ENCODE peak calls at places on chromosomes 4 and X, in six cellular contexts. V, U, Z, P, W and L are unnamed samples. For H3K36me3, the result is how much of the 10 kb centered on the place peaks cover.

GRCh38 chr4:21387683-21388082 is 560.9 kb downstream of the KCNIP4 start:
- DNase-seq in U (no peak), W (peak), P (no peak), Z (no peak), V (no peak), L (no peak)

GRCh38 chr4:154677300-154677699 is 64.8 kb upstream of the FGG start:
- DNase-seq in P (no peak), V (no peak), W (no peak), Z (no peak), U (no peak), L (no peak)

GRCh38 chr4:153489856-153490558 is 23.8 kb downstream of the TMEM131L start:
- DNase-seq in P (no peak), Z (no peak), V (no peak), W (no peak), U (no peak), L (no peak)

GRCh38 chr4:113476800-113477199 is 284.7 kb downstream of the CAMK2D start:
- DNase-seq in W (no peak), Z (no peak), V (no peak), U (no peak), P (peak), L (peak)

GRCh38 chrX:48511561-48511960 is 2.8 kb downstream of the PORCN start:
- DNase-seq in W (no peak), V (no peak), P (peak), U (no peak), Z (no peak), L (no peak)

GRCh38 chr4:53962516-53963225 is 101.7 kb downstream of the CHIC2 start:
- DNase-seq in P (peak), Z (peak), W (peak), U (no peak), V (no peak), L (peak)

GRCh38 chr4:173318648-173319211 is 15.4 kb downstream of the HMGB2 start:
- DNase-seq in W (peak), V (peak), P (peak), U (no peak), Z (no peak), L (no peak)

GRCh38 chr4:136725286-136726081 is 806.8 kb downstream of the PCDH18 start:
- DNase-seq in V (no peak), P (no peak), W (no peak), Z (no peak), U (no peak), L (no peak)

GRCh38 chr4:143273170-143273917 is 63.3 kb upstream of the GAB1 start:
- DNase-seq in P (no peak), Z (no peak), W (no peak), U (no peak), V (no peak), L (no peak)

GRCh38 chr4:99822734-99823133 is 6.1 kb downstream of the DAPP1 start:
- DNase-seq in V (no peak), U (no peak), Z (no peak), W (no peak), P (no peak), L (no peak)
- H3K36me3 ChIP-seq in V (under half), U (under half), Z (under half), W (under half), P (under half), L (under half)

GRCh38 chr4:1962980-1963379 is 45.8 kb downstream of the NELFA start:
- DNase-seq in U (no peak), Z (no peak), V (no peak), W (no peak), P (no peak), L (no peak)

GRCh38 chr4:1961563-1961962 is 47.2 kb downstream of the NELFA start:
- DNase-seq in W (no peak), V (no peak), P (no peak), U (no peak), Z (no peak), L (no peak)

GRCh38 chr4:1964971-1965370 is 43.8 kb downstream of the NELFA start:
- DNase-seq in W (no peak), P (no peak), U (no peak), Z (no peak), V (no peak), L (no peak)

GRCh38 chr4:1967512-1968149 is 41.1 kb downstream of the NELFA start:
- DNase-seq in V (no peak), P (no peak), W (no peak), Z (no peak), U (no peak), L (no peak)

GRCh38 chr4:1964443-1964842 is 44.3 kb downstream of the NELFA start:
- DNase-seq in W (no peak), P (no peak), Z (no peak), U (peak), V (no peak), L (no peak)
- H3K36me3 ChIP-seq in W (under half), P (under half), Z (half or more), U (half or more), V (under half), L (under half)

GRCh38 chr4:37858112-37858511 is 31.6 kb downstream of the PGM2 start:
- DNase-seq in P (no peak), W (no peak), V (no peak), Z (no peak), U (no peak), L (no peak)
- H3K36me3 ChIP-seq in P (under half), W (under half), V (under half), Z (under half), U (under half), L (under half)

DNA sequence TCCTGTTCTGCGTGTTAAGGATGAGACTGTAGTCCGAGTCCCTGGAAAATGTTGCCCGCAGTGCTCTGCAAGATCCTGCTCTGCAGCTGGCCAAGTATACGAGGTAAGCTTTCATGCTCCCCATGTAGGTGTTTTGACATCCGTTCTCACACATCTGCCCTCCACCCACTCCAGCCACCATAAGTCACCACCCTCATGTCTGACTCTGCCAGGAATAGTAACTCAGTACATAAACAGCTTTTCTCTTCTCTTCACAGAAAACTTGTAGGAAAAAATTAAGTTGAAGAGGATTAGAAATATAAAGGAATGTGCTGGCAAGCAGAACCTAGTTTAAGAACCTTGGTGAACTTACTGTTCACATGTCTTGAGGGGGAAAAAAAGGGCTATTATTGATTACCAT is 207.9 kb downstream of the FRAS1 start:
- DNase-seq in P (no peak), Z (no peak), V (no peak), U (no peak), W (no peak), L (no peak)
- H3K36me3 ChIP-seq in P (under half), Z (under half), V (under half), U (under half), W (under half), L (under half)

GRCh38 chr4:75976177-75976576 is 14.6 kb downstream of the SDAD1 start:
- DNase-seq in P (no peak), Z (no peak), U (no peak), W (no peak), V (no peak), L (no peak)
- H3K36me3 ChIP-seq in P (half or more), Z (half or more), U (half or more), W (under half), V (under half), L (under half)

GRCh38 chrX:1529756-1530155 is 7.2 kb downstream of the P2RY8 start:
- DNase-seq in P (no peak), U (no peak), V (no peak), Z (no peak), W (no peak), L (no peak)

GRCh38 chrX:1529328-1529727 is 7.7 kb downstream of the P2RY8 start:
- DNase-seq in V (no peak), Z (no peak), P (no peak), U (no peak), W (no peak), L (no peak)

GRCh38 chrX:1533083-1533482 is 3.9 kb downstream of the P2RY8 start:
- DNase-seq in Z (no peak), P (no peak), W (no peak), U (no peak), V (no peak), L (no peak)

GRCh38 chrX:1528884-1529203 is 8.1 kb downstream of the P2RY8 start:
- DNase-seq in V (no peak), U (no peak), P (no peak), W (no peak), Z (no peak), L (no peak)

DNA sequence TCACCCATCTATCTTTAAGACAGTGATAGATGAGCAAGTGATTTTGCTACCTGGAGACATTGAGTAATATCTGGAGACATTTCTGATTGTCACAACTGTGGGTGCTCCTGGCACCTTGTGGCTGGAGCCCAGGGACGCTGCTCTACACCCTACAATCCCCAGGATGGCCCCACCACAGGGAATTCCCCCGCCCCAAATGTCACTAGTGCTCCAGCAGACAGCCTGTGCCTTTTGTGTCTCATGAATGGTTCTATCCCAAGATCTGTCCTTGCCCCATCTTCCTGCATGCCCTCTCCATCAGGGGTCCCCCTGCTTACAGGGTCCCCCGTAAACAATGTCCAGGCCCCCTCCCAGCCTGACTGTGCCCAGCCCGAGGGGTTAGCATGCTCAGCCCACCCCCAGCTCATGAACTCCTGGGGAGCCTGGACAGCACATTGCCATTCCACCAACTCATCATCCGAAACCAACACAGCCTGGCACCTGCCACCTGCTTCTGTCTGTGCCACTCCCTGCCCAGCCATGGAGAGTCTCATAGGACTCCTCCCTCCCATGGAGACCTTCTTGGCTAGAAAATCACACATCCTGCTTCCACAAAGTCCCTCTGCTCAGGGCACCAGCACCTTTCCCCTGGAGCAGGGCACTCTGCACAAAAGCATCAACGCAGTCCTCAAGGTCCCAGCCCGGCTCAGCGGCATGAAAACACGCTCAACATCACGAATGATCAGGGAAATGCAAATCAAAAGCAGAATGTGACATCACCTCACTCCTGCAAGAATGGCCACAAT is 5.7 kb downstream of the P2RY8 start:
- DNase-seq in V (no peak), W (no peak), U (no peak), Z (no peak), P (no peak), L (no peak)
- H3K36me3 ChIP-seq in V (under half), W (under half), U (under half), Z (under half), P (under half), L (under half)

DNA sequence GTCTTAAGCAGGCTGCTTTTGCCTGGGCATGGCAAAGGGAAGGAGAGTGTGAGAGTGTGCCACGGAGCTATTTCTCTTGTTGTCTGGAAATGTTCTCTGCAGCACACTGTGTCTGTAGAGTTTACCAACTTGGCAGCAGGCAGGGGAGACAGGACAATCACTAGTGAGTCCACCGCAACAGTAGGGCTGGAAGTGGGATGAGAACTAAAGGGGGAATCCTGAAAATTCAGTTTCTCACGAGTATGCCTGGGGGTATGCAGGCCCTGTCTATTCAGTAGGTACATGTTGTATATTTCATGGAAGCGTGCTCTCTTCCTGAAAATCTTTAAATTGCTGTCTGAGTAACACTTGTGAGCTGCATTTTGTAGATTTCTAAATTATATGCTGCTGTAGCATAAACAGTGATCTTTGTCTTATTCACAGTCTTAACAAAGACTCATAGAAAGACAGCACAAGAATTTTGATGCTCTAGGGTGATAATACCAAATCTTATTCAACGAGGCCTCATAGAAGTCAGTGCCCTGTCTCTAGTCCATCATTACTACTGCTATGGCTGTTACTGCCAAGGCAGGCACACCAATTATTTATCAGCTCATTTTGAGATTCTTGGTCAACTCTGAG is 200.4 kb upstream of the LEF1 start:
- DNase-seq in W (no peak), Z (no peak), P (no peak), U (no peak), V (no peak), L (no peak)
- H3K36me3 ChIP-seq in W (under half), Z (under half), P (under half), U (under half), V (under half), L (under half)

GRCh38 chrX:1600406-1601050 is 9.1 kb downstream of the AKAP17A start:
- DNase-seq in Z (no peak), W (no peak), V (no peak), P (no peak), U (no peak), L (no peak)
- H3K36me3 ChIP-seq in Z (half or more), W (under half), V (half or more), P (under half), U (half or more), L (under half)

DNA sequence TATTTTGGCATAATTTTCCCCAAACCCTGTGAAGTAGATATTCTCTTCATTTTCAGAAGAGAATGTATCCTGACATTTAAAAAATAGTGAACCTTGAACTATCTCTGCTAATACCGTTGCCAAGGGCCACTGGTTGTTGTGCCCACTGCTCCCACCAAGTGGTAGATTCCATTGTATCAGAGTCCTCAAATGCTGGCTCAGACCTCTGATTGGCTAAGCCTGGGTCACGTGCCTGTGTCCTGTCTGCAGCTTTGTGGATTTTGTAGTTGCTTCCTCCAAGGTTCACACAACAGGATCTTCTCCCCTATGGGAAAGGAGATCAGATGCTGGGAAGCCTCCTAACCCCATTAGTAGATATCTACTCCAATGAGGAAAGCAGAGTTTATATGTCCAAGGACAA is 104.8 kb upstream of the CASK start:
- DNase-seq in W (peak), V (no peak), U (no peak), P (no peak), Z (no peak), L (no peak)
- H3K36me3 ChIP-seq in W (under half), V (under half), U (under half), P (under half), Z (under half), L (under half)